ENCODE peak calls at places on chromosome 19, in six cellular contexts. Z is GM23248, X is SK-N-SH, T is HCT116, F is PC-3, U is neural progenitor cell. Y is an unnamed sample. For H3K79me2, the result is how much of the 10 kb centered on the place peaks cover.

GRCh38 chr19:42401365-42402303 is 11.5 kb upstream of the CNFN start:
- DNase-seq in U (peak), F (peak), T (no peak), X (peak), Z (peak), Y (peak)

GRCh38 chr19:52963229-52963760 is 614 bp upstream of the ZNF816 start:
- DNase-seq in U (peak), Z (no peak), T (no peak), X (peak), F (no peak), Y (no peak)

GRCh38 chr19:39156230-39156890 is 30.8 kb downstream of the PAK4 start:
- DNase-seq in X (no peak), U (no peak), Z (peak), F (peak), T (no peak), Y (no peak)

GRCh38 chr19:17183858-17184271 is 31.3 kb upstream of the USE1 start:
- DNase-seq in F (no peak), Z (no peak), T (no peak), U (no peak), X (no peak), Y (no peak)

GRCh38 chr19:13894552-13894951 is 11.4 kb downstream of the BRME1 start:
- DNase-seq in U (no peak), Z (no peak), T (no peak), F (no peak), X (no peak), Y (no peak)

GRCh38 chr19:3057275-3057714 is 5.0 kb downstream of the TLE5 start:
- DNase-seq in T (no peak), U (no peak), Z (peak), F (peak), X (no peak), Y (no peak)

GRCh38 chr19:28465317-28466086 is 747.4 kb downstream of the UQCRFS1 start:
- DNase-seq in F (no peak), Z (peak), T (no peak), U (no peak), X (no peak), Y (no peak)

GRCh38 chr19:23516266-23516665 is 121.0 kb upstream of the ZNF91 start:
- DNase-seq in F (no peak), T (no peak), U (no peak), X (no peak), Z (no peak), Y (no peak)

GRCh38 chr19:51460164-51460992 is 2.1 kb upstream of the SIGLEC8 start:
- DNase-seq in X (peak), U (peak), F (peak), Z (peak), T (no peak), Y (no peak)

GRCh38 chr19:48510421-48511268 is 990 bp downstream of the LMTK3 start:
- DNase-seq in U (peak), T (no peak), X (peak), F (peak), Z (peak), Y (peak)

GRCh38 chr19:19372656-19373416 is 32.6 kb upstream of the GATAD2A start:
- DNase-seq in F (peak), U (no peak), Z (peak), T (peak), X (no peak), Y (peak)

GRCh38 chr19:45171211-45171623 is 6.8 kb downstream of the TRAPPC6A start:
- DNase-seq in U (no peak), Z (no peak), X (no peak), F (no peak), T (no peak), Y (no peak)

GRCh38 chr19:13139633-13140311 is 10.4 kb downstream of the STX10 start:
- DNase-seq in X (no peak), U (no peak), Z (no peak), T (no peak), F (no peak), Y (no peak)

GRCh38 chr19:50233308-50233910 is 30.0 kb downstream of the MYH14 start:
- DNase-seq in X (no peak), F (no peak), U (no peak), T (no peak), Z (no peak), Y (no peak)

GRCh38 chr19:38781058-38781457 is 7.7 kb upstream of the LGALS7 start:
- DNase-seq in F (no peak), Z (no peak), X (no peak), U (no peak), T (no peak), Y (no peak)

GRCh38 chr19:33196446-33197193 is 2.5 kb downstream of the LRP3 start:
- DNase-seq in T (no peak), Z (no peak), F (no peak), U (no peak), X (no peak), Y (no peak)

GRCh38 chr19:43780706-43781525 is at the start of gene KCNN4:
- DNase-seq in T (peak), X (no peak), Z (peak), F (peak), U (no peak), Y (no peak)

GRCh38 chr19:32174386-32175113 is 170.9 kb upstream of the ZNF507 start:
- DNase-seq in Z (no peak), T (no peak), X (no peak), F (no peak), U (no peak), Y (no peak)

GRCh38 chr19:31071157-31071855 is 277.9 kb downstream of the TSHZ3 start:
- DNase-seq in T (no peak), Z (no peak), U (no peak), X (no peak), F (no peak), Y (no peak)

GRCh38 chr19:4379383-4380253 is 20.7 kb downstream of the SH3GL1 start:
- DNase-seq in U (no peak), X (peak), T (no peak), Z (peak), F (peak), Y (peak)
- H3K79me2 ChIP-seq in U (under half), X (half or more), T (half or more), Z (half or more), F (under half), Y (under half)

DNA sequence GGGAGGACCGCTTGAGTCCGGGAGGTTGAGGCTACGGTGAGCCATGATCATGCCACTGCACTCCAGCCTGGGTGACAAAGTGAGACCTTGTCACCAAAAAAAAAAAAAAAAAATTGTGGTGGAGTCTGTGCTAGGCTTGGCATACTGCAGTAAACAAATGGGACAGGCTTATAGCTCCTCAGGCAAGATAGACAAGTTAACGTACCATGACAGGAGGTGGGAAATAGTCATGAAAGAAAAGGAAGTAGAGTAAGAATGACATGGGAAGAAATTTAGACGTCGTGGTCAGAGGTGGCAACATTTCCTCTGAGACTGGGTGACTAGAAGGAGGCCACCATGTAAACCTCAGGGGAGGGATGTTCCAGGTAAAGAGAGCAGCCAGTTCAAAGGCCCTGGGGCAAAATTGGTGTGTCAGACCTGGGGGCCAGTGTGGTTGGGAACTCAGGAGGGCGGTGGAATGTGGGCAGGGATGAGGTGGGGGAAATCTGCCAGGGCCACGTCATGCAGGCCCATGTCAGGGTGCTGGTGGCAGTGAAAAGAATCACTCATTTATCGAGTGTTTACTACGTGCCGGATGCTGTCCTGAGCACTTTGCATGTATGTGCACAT is 5.6 kb downstream of the SNRPA start:
- DNase-seq in T (no peak), Z (no peak), F (peak), U (no peak), X (no peak), Y (peak)
- H3K79me2 ChIP-seq in T (half or more), Z (half or more), F (half or more), U (half or more), X (half or more), Y (under half)

GRCh38 chr19:21046489-21046888 is 26.0 kb downstream of the ZNF430 start:
- DNase-seq in U (no peak), F (no peak), Z (no peak), T (no peak), X (no peak), Y (no peak)
- H3K79me2 ChIP-seq in U (half or more), F (under half), Z (half or more), T (under half), X (under half), Y (under half)

GRCh38 chr19:54457773-54458647 is 5.6 kb downstream of the LENG9 start:
- DNase-seq in F (no peak), U (no peak), T (no peak), Z (no peak), X (no peak), Y (no peak)
- H3K79me2 ChIP-seq in F (half or more), U (under half), T (half or more), Z (half or more), X (under half), Y (under half)

DNA sequence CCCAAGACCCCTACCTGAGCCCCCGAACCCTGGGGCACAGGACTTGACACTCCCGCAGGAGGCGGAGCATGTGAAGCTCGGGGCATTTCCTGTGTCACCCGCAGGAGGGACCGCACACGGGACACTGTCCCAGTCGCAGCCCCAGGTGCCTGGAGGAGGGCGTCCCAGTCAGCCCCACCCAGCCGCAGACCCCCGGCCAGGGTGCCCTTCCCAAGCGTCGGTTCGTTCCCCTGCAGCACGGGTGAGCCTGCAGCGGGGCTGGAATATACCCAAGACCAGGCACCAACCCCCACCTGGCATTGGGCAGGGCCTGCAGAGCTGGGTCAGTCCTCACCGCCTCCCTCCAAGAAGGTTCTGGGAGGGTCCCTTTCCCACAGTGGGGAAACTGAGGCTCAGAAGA is 21.6 kb downstream of the TCF3 start:
- DNase-seq in T (no peak), Z (no peak), F (no peak), U (no peak), X (no peak), Y (no peak)
- H3K79me2 ChIP-seq in T (under half), Z (under half), F (under half), U (half or more), X (under half), Y (under half)

GRCh38 chr19:6714749-6715555 is 5.5 kb downstream of the C3 start:
- DNase-seq in X (no peak), Z (no peak), F (no peak), U (no peak), T (no peak), Y (no peak)
- H3K79me2 ChIP-seq in X (under half), Z (under half), F (under half), U (under half), T (under half), Y (under half)

DNA sequence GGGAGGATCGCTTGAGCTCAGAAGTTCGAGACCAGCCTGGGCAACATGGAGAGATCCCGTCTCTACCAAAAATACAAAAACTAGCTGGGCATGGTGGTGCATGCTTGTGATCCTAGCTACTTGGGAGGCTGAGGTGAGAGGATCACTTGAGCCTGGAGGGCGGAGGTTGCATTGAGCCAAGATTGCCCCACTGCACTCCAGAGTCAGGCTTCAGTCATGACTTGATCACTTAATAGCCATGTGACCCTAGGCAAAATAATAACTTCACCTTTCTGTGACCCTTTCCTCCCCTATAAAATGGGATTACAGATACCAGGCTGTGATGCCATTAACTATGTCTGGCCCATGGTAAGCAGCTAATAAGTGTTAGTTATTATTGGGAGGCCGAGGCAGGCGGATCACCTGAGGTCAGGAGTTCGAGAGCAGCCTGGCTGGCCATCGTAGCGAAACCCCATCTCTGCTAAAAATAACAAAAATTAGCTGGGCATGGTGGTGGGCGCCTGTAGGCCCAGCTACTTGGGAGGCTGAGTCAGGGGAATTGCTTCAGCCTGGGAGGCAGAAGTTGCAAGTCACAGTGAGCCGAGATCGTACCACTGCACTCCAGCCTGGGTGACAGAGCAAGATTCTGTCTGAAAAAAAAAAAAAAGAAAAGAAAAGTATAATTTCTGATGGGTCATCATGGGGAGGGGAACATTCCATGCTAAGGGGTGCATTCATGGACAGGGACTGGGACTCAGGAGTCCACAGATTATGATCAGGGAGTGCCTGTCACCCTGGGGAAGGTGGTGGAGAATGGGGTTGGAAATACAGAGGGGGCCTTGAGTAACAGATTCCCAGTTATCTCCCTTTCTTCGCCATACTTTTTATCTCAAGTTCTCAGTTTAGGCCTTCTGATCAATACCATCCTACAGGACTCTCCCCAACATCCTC is 15.5 kb downstream of the TPM4 start:
- DNase-seq in U (no peak), F (no peak), T (no peak), Z (no peak), X (no peak), Y (peak)
- H3K79me2 ChIP-seq in U (under half), F (under half), T (under half), Z (half or more), X (half or more), Y (under half)

GRCh38 chr19:7987084-7987768 is 18.2 kb downstream of the ELAVL1 start:
- DNase-seq in U (no peak), F (peak), Z (no peak), X (no peak), T (no peak), Y (no peak)
- H3K79me2 ChIP-seq in U (half or more), F (half or more), Z (half or more), X (half or more), T (half or more), Y (under half)

GRCh38 chr19:34265221-34265650 is 10.9 kb downstream of the GARRE1 start:
- DNase-seq in F (no peak), T (no peak), U (no peak), X (no peak), Z (no peak), Y (no peak)
- H3K79me2 ChIP-seq in F (under half), T (under half), U (half or more), X (half or more), Z (half or more), Y (under half)

Y was measured in trophoblast cell.